ENCODE peak calls at places on chromosomes 16 and 17, in five cellular contexts. J, G, K, I and A are unnamed samples.

GRCh38 chr17:50301891-50302584 is 27.8 kb downstream of the TMEM92 start:
- DNase-seq in J (no peak), G (no peak), K (no peak), I (no peak), A (no peak)

GRCh38 chr17:74862108-74862901 is 2.6 kb upstream of the GRIN2C start:
- DNase-seq in J (peak; percentile 55), G (peak; percentile 71), K (peak; percentile 76), I (peak; percentile 67), A (peak; percentile 59)

GRCh38 chr16:4870138-4870671 is 22.9 kb downstream of the UBN1 start:
- DNase-seq in J (no peak), G (no peak), K (no peak), I (no peak), A (no peak)

GRCh38 chr16:84933774-84934571 is 77.4 kb downstream of the ZDHHC7 start:
- DNase-seq in J (no peak), G (no peak), K (no peak), I (peak; percentile 81), A (no peak)

GRCh38 chr16:69404275-69404805 is 18.5 kb upstream of the TERF2 start:
- DNase-seq in J (no peak), G (peak; percentile 60), K (peak; percentile 60), I (peak; percentile 27), A (no peak)

GRCh38 chr16:78709137-78709871 is 609.9 kb downstream of the WWOX start:
- DNase-seq in J (no peak), G (no peak), K (no peak), I (no peak), A (no peak)

GRCh38 chr16:47026947-47027346 is 53.5 kb upstream of the DNAJA2 start:
- DNase-seq in J (no peak), G (no peak), K (no peak), I (no peak), A (no peak)

GRCh38 chr17:48715496-48716399 is 6.6 kb downstream of the PRAC1 start:
- DNase-seq in J (no peak), G (no peak), K (no peak), I (no peak), A (no peak)

GRCh38 chr16:9647981-9648701 is 534.1 kb downstream of the GRIN2A start:
- DNase-seq in J (no peak), G (no peak), K (peak; percentile 69), I (peak; percentile 13), A (no peak)

GRCh38 chr17:28478940-28479615 is 5.6 kb downstream of the SLC13A2 start:
- DNase-seq in J (no peak), G (no peak), K (no peak), I (no peak), A (no peak)

GRCh38 chr16:73196670-73197069 is 148.7 kb upstream of the ZFHX3 start:
- DNase-seq in J (no peak), G (peak; percentile 59), K (peak; percentile 72), I (peak; percentile 67), A (no peak)

GRCh38 chr16:81210807-81211206 is 27.7 kb upstream of the BCO1 start:
- DNase-seq in J (no peak), G (no peak), K (no peak), I (no peak), A (no peak)

GRCh38 chr16:61858996-61859395 is 177.2 kb downstream of the CDH8 start:
- DNase-seq in J (no peak), G (no peak), K (no peak), I (no peak), A (no peak)

GRCh38 chr17:65062168-65062915 is 5.8 kb upstream of the GNA13 start:
- DNase-seq in J (no peak), G (no peak), K (peak; percentile 43), I (no peak), A (no peak)

GRCh38 chr17:83012161-83012800 is 67.1 kb upstream of the METRNL start:
- DNase-seq in J (no peak), G (no peak), K (no peak), I (no peak), A (no peak)

GRCh38 chr16:81601601-81602251 is 157.1 kb downstream of the CMIP start:
- DNase-seq in J (no peak), G (peak; percentile 35), K (no peak), I (no peak), A (no peak)

GRCh38 chr16:6160303-6160702 is 1062.7 kb upstream of the EEF2KMT start:
- DNase-seq in J (no peak), G (no peak), K (no peak), I (no peak), A (no peak)

GRCh38 chr16:55871411-55872038 is 3.6 kb downstream of the CES5A start:
- DNase-seq in J (no peak), G (no peak), K (no peak), I (no peak), A (no peak)

GRCh38 chr17:78890111-78890897 is 12.7 kb downstream of the CEP295NL start:
- DNase-seq in J (peak; percentile 48), G (no peak), K (no peak), I (peak; percentile 46), A (no peak)

GRCh38 chr16:2178321-2179106 is 17.9 kb downstream of the CASKIN1 start:
- DNase-seq in J (no peak), G (no peak), K (no peak), I (no peak), A (peak; percentile 47)

GRCh38 chr17:10618202-10618635 is 38.9 kb downstream of the MYH3 start:
- DNase-seq in J (peak; percentile 38), G (peak; percentile 75), K (peak; percentile 84), I (peak; percentile 38), A (peak; percentile 21)

GRCh38 chr17:29607557-29608195 is 14.7 kb downstream of the ANKRD13B start:
- DNase-seq in J (no peak), G (no peak), K (no peak), I (no peak), A (no peak)

GRCh38 chr17:75450270-75450669 is 6.2 kb upstream of the TMEM94 start:
- DNase-seq in J (no peak), G (no peak), K (no peak), I (no peak), A (no peak)

GRCh38 chr16:88382491-88383400 is at the start of gene ZNF469:
- DNase-seq in J (no peak), G (no peak), K (peak; percentile 63), I (no peak), A (no peak)

GRCh38 chr16:53664724-53665345 is 38.8 kb downstream of the RPGRIP1L start:
- DNase-seq in J (no peak), G (no peak), K (peak; percentile 18), I (peak; percentile 3), A (no peak)

GRCh38 chr16:62954144-62955032 is 918.1 kb upstream of the CDH8 start:
- DNase-seq in J (no peak), G (no peak), K (no peak), I (no peak), A (no peak)

GRCh38 chr17:46925185-46925858 is 2.4 kb downstream of the GOSR2 start:
- DNase-seq in J (no peak), G (peak; percentile 10), K (no peak), I (no peak), A (no peak)
- H3K9me3 ChIP-seq in J (no peaks in the 10 kb centered on the region), G (no peaks in the 10 kb centered on the region), K (no peaks in the 10 kb centered on the region), I (no peaks in the 10 kb centered on the region), A (no peaks in the 10 kb centered on the region)

DNA sequence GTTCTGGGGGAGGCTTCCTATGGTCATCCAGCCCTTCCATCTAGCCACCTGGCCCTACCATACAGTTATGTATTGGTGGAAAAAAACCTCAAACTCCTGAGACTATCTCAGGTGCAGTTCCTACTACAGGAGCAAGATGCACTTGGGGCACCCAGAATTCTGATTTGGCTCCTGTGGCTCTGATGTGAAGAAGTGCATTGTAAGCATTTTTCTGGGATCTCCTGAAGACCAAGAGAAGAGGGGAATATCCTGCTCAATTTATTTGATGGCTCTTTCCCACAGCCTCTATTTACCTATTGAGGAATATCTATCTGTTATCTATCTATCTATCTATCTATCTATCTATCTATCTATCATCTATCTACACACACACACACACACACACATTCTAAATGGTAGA is 1981.5 kb downstream of the TP53TG3F start:
- DNase-seq in J (no peak), G (no peak), K (no peak), I (no peak), A (no peak)
- H3K9me3 ChIP-seq in J (peaks cover 16% of the 10 kb centered on the region), G (peaks cover 6% of the 10 kb centered on the region), K (no peaks in the 10 kb centered on the region), I (peaks cover 40% of the 10 kb centered on the region), A (no peaks in the 10 kb centered on the region)

DNA sequence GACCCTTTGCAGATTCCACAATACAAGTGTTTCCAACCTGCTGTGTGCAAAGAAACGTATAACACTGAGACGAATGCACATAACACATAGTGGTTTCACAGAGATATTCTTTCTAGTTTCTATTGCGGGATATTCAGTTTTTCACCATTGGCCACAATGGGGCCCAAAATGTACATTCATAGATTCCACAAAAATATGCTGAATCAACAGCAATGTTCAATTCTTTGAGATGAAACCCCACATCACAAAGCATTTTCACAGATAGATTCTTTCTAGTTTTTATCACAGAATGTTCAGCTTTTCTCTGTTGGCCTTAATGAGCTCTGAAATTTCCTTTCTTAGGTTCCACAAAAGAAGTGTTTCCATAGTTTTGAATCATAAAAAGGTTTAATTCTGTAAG is 2472.3 kb downstream of the TP53TG3F start:
- DNase-seq in J (no peak), G (no peak), K (no peak), I (no peak), A (no peak)
- H3K9me3 ChIP-seq in J (peaks cover 28% of the 10 kb centered on the region), G (peaks cover 4% of the 10 kb centered on the region), K (peaks cover 20% of the 10 kb centered on the region), I (peaks cover 96% of the 10 kb centered on the region), A (peaks cover 3% of the 10 kb centered on the region)

DNA sequence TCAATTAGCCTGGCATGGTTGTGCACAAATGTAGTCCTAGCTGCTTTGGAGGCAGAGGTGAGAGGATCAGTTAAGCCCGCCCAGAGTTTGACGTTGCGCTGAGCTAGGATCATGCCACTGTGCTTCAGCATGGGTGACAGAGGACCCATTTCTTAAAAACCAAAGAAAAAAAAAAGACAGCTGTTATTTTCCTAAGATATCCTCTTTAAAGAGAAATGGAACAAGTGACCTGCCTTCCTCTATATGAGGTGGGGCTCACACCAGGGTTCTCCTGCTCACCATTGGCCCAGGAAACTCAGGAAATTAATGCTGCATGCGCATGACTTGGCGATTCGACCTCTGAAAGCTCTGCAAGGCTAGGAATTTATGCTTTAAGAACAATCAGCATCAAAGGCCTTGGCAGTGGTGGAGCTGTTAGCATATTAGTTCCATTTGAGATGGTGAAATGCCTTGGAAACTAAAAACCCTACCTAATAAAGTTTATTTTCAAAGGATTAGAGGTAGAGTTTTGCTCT is 108.3 kb downstream of the RBFOX1 start:
- DNase-seq in J (no peak), G (no peak), K (no peak), I (no peak), A (no peak)
- H3K9me3 ChIP-seq in J (peaks cover 5% of the 10 kb centered on the region), G (no peaks in the 10 kb centered on the region), K (no peaks in the 10 kb centered on the region), I (no peaks in the 10 kb centered on the region), A (no peaks in the 10 kb centered on the region)

GRCh38 chr16:35447010-35447558 is 1987.7 kb downstream of the TP53TG3F start:
- DNase-seq in J (no peak), G (no peak), K (no peak), I (no peak), A (no peak)
- H3K9me3 ChIP-seq in J (peaks cover 30% of the 10 kb centered on the region), G (peaks cover 12% of the 10 kb centered on the region), K (peaks cover 7% of the 10 kb centered on the region), I (peaks cover 97% of the 10 kb centered on the region), A (no peaks in the 10 kb centered on the region)

GRCh38 chr16:3220839-3221238 is 14.1 kb downstream of the ZNF200 start:
- DNase-seq in J (no peak), G (no peak), K (no peak), I (no peak), A (no peak)
- H3K9me3 ChIP-seq in J (peaks cover 57% of the 10 kb centered on the region), G (peaks cover 53% of the 10 kb centered on the region), K (peaks cover 33% of the 10 kb centered on the region), I (peaks cover 88% of the 10 kb centered on the region), A (peaks cover 27% of the 10 kb centered on the region)

DNA sequence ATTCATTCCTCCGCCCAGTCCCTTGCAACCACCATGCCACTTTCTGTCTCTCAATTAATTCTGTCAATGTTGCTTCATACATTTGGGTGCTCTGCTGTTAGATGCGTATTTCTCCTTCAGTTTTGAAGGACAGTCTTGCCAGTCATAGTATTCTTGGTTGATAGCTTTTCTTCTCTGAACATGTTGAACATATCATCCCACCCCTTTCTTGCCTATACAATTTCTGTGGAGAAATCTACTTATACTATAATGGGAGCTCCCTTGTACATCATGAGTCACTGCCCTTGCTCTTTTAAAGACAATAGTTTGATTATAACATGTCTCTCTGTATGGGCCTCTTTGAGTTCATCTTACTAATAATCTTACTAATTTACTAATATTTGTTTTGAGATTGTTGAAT is 34.1 kb downstream of the RNF112 start:
- DNase-seq in J (no peak), G (no peak), K (no peak), I (no peak), A (no peak)
- H3K9me3 ChIP-seq in J (no peaks in the 10 kb centered on the region), G (no peaks in the 10 kb centered on the region), K (peaks cover 3% of the 10 kb centered on the region), I (peaks cover 11% of the 10 kb centered on the region), A (no peaks in the 10 kb centered on the region)